ENCODE peak calls at places on chromosome 22, in seven cellular contexts. H is stimulated activated CD4-positive, alpha-beta T cell treated with anti-CD3 and anti-CD28 coated beads, Interleukin-2, amount 100 ng/mL, for 48 hours; Z is T-helper 17 cell; N is NCI-H2081; K is activated T-helper 2 cell treated with anti-CD3 and anti-CD28 coated beads, Interferon-gamma antibody, Interleukin-2, Interleukin-4, amounts not matched to agents 10 μg/mL and 5 μg/mL and 100 μg/mL, durations not matched to agents 14 hours and 24 hours and 36 hours; D is aorta; G is LoVo. B is an unnamed sample.

GRCh38 chr22:46057762-46058420 is 80.9 kb upstream of the WNT7B start:
- DNase-seq in H (no peak), K (peak; percentile 34), G (peak; percentile 67), N (no peak), D (peak; percentile 76), Z (peak; percentile 15), B (no peak)

GRCh38 chr22:41585898-41586297 is 3.7 kb downstream of the PMM1 start:
- DNase-seq in G (no peak), N (no peak), K (no peak), H (no peak), Z (no peak), D (no peak), B (no peak)

GRCh38 chr22:33539902-33540751 is 380.1 kb downstream of the LARGE1 start:
- DNase-seq in D (peak; percentile 64), N (no peak), H (no peak), Z (no peak), G (peak; percentile 84), K (no peak), B (no peak)

GRCh38 chr22:41917906-41918791 is 3.3 kb upstream of the SHISA8 start:
- DNase-seq in K (no peak), G (no peak), N (peak; percentile 14), H (no peak), D (peak; percentile 86), Z (no peak), B (no peak)

GRCh38 chr22:21646608-21647590 is 4.8 kb downstream of the SDF2L1 start:
- DNase-seq in D (peak; percentile 80), K (peak; percentile 70), N (peak; percentile 76), H (peak; percentile 64), Z (peak; percentile 69), G (peak; percentile 77), B (peak; percentile 79)

GRCh38 chr22:24159650-24160049 is 21.6 kb upstream of the SUSD2 start:
- DNase-seq in G (no peak), K (no peak), H (no peak), D (no peak), N (no peak), Z (no peak), B (no peak)

GRCh38 chr22:37498289-37498909 is 12.2 kb upstream of the MFNG start:
- DNase-seq in Z (peak; percentile 57), H (peak; percentile 61), N (no peak), G (no peak), K (peak; percentile 54), D (no peak), B (no peak)

GRCh38 chr22:21632237-21632895 is at the start of gene CCDC116:
- DNase-seq in G (no peak), D (peak; percentile 60), K (peak; percentile 63), H (no peak), N (no peak), Z (peak; percentile 65), B (no peak)

GRCh38 chr22:24335529-24335928 is 64.9 kb downstream of the SPECC1L start:
- DNase-seq in N (no peak), D (no peak), H (no peak), G (no peak), Z (no peak), K (no peak), B (no peak)

GRCh38 chr22:22168190-22168940 is 76.2 kb upstream of the VPREB1 start:
- DNase-seq in G (no peak), K (no peak), D (no peak), H (no peak), Z (no peak), N (no peak), B (peak; percentile 82)

GRCh38 chr22:36404436-36404835 is 16.7 kb upstream of the MYH9 start:
- DNase-seq in Z (no peak), D (no peak), N (no peak), H (no peak), G (no peak), K (no peak), B (no peak)

GRCh38 chr22:19292262-19293230 is 1.0 kb upstream of the CLTCL1 start:
- DNase-seq in K (no peak), Z (no peak), N (peak; percentile 28), G (no peak), D (no peak), H (no peak), B (peak; percentile 38)

GRCh38 chr22:19819209-19819910 is 35.3 kb downstream of the GNB1L start:
- DNase-seq in K (no peak), H (no peak), G (no peak), D (no peak), N (no peak), Z (no peak), B (no peak)

GRCh38 chr22:46149493-46149997 is 781 bp upstream of the PPARA start:
- DNase-seq in K (peak; percentile 28), D (no peak), H (no peak), G (peak; percentile 9), N (no peak), Z (peak; percentile 18), B (no peak)

GRCh38 chr22:31692186-31692886 is 30.3 kb upstream of the PISD start:
- DNase-seq in K (peak; percentile 12), H (no peak), D (no peak), G (no peak), Z (no peak), N (no peak), B (no peak)